ENCODE peak calls at places on chromosome 22, in five cellular contexts. C, F, P, H and Z are unnamed samples.

GRCh38 chr22:21866821-21867527 is 471 bp downstream of the MAPK1 start:
- DNase-seq in C (no peak), F (no peak), P (no peak), H (no peak), Z (peak)

GRCh38 chr22:19106886-19107729 is 15.1 kb downstream of the DGCR2 start:
- DNase-seq in C (no peak), F (no peak), P (no peak), H (no peak), Z (no peak)

GRCh38 chr22:30036656-30037055 is 43.6 kb upstream of the HORMAD2 start:
- DNase-seq in C (no peak), F (no peak), P (no peak), H (peak), Z (peak)

GRCh38 chr22:30763815-30764686 is 69.4 kb downstream of the OSBP2 start:
- DNase-seq in C (peak), F (peak), P (no peak), H (peak), Z (peak)

GRCh38 chr22:45227645-45228400 is 12.9 kb downstream of the KIAA0930 start:
- DNase-seq in C (no peak), F (no peak), P (no peak), H (no peak), Z (no peak)

GRCh38 chr22:39290724-39291161 is 28.7 kb downstream of the RPL3 start:
- DNase-seq in C (peak), F (no peak), P (no peak), H (peak), Z (no peak)

GRCh38 chr22:44270556-44270880 is 42.2 kb downstream of the SHISAL1 start:
- DNase-seq in C (no peak), F (no peak), P (no peak), H (no peak), Z (no peak)

GRCh38 chr22:25404923-25405853 is 159.3 kb upstream of the GRK3 start:
- DNase-seq in C (peak), F (no peak), P (no peak), H (peak), Z (peak)

GRCh38 chr22:19035474-19036228 is 86.6 kb downstream of the DGCR2 start:
- DNase-seq in C (no peak), F (peak), P (no peak), H (no peak), Z (peak)

GRCh38 chr22:27125539-27125938 is 468.2 kb downstream of the MIAT start:
- DNase-seq in C (no peak), F (no peak), P (no peak), H (no peak), Z (no peak)

GRCh38 chr22:44172370-44173108 is 8.2 kb upstream of the PARVG start:
- DNase-seq in C (no peak), F (no peak), P (no peak), H (no peak), Z (peak)

GRCh38 chr22:40758390-40758789 is 60.8 kb downstream of the SLC25A17 start:
- DNase-seq in C (no peak), F (no peak), P (no peak), H (no peak), Z (no peak)

DNA sequence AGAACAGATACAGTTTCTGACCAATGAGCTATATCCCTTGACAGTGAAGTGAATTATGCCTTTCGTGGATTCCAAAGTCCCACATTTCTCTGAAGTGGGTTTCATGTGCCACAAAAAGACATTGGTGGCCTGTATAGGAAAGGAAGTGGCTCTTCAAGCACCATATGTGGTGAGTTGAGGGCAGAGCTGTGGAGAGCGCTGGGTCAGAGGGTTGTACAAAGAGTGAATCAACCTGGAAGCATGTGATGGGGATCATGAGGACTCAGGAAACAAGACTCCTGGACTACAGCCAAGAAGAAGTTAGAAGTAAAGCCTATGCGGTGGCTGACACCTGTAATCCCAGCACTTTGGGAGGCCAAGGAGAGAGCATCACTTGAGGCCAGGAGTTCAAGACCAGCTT is 579 bp upstream of the SLC5A4 start:
- DNase-seq in C (no peak), F (no peak), P (no peak), H (no peak), Z (no peak)
- TF ChIP-seq ESRRA in C (no peak), F (no peak), P (no peak), H (no peak), Z (no peak)

DNA sequence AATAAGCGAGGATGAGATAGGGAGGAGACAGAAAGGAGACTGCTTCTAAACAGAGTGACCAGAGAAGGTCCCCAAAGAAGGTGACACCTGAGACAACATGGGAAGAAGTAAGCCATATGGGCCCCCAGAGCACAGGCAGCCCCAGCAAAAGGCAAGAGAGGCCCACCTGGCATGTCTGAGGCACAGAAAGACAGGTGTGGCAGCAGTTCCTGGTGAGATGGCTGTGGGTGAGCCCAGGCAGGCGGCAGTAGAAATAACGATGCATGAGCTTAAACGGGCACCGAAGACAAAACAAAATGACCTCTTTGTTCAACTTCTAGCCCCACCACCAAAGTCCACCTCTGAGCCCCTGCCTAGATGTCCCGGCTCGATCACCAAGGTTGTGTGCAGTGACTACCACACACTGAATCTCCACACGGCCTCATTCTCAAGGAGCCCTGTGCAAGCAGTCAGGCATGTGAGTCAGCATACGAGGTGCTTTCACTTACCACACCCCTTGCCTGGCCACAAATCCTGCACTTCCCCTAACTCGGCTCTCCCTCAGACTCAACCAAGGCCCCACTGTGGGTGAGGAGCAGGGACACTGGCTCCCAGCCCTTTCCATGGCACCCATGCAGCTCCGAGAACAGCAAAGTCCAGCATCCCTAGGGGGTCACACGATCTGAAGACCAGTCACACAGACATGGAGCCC is 77.6 kb downstream of the PACSIN2 start:
- DNase-seq in C (peak), F (no peak), P (no peak), H (no peak), Z (peak)
- TF ChIP-seq ESRRA in C (no peak), F (no peak), P (no peak), H (no peak), Z (no peak)

DNA sequence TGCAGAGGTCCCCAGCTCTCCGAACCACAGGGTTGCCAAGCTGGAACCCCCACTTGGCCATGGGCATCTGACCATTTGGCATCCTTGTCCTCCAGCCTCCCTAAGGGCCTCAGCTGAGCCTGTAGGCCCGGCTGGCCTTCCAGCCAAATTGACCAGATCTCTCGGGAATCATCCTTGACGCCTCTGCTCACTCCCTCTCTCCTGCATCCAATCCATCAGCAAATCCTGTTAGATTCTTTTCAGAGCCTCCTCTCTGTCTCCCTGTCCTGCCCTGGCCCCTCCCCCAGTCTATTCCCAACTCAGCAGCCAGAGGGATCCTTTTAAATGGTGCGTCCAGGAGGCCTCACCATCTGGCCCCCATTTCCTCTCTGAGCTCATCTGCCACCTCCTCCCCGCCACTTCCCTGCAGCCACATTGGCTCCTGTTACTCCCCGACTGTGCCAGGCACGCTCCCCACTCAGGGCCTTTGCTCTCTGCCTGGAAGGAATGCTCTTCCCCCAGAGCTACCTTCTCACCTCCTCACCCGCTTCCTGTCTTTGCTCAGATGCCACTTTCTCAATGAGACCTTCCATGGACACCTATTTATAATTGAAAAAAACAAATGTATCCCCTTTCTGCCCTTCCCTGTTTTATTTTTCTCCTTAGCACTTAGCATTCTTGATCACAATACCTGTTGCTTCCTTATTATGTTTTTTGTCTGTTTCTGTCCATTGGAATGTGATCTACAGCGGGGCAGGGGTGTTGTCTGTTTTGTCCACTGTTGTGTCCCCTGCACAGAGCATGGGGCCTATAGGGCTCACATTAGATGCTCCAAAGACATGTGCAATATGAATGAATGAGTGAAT is 78.1 kb downstream of the NFAM1 start:
- DNase-seq in C (no peak), F (peak), P (no peak), H (no peak), Z (no peak)
- TF ChIP-seq ESRRA in C (no peak), F (no peak), P (no peak), H (no peak), Z (no peak)

GRCh38 chr22:47517062-47517461 is 754.6 kb downstream of the TBC1D22A start:
- DNase-seq in C (no peak), F (no peak), P (no peak), H (no peak), Z (no peak)

GRCh38 chr22:47512617-47513016 is 750.2 kb downstream of the TBC1D22A start:
- DNase-seq in C (no peak), F (no peak), P (no peak), H (no peak), Z (no peak)

GRCh38 chr22:47515384-47516125 is 753.1 kb downstream of the TBC1D22A start:
- DNase-seq in C (no peak), F (no peak), P (no peak), H (no peak), Z (no peak)
- TF ChIP-seq ESRRA in C (no peak), F (no peak), P (no peak), H (no peak), Z (no peak)